ENCODE peak calls at places on chromosomes 12 and 14, in eight cellular contexts. One of them, this sample, is unnamed.
A peak's percentile ranks its signal among the peaks of the same experiment; 100 is the strongest.

GRCh38 chr12:65860584-65860983 is 36.3 kb downstream of the HMGA2 start:
- DNase-seq in astrocyte of the spinal cord: no peak
- DNase-seq in EL: no peak
- DNase-seq in A673: peak; percentile 38
- DNase-seq in GM04504: no peak
- DNase-seq in fibroblast of pulmonary artery: no peak
- DNase-seq in stimulated activated CD8-positive, alpha-beta memory T cell treated with anti-CD3 and anti-CD28 coated beads, Interleukin-2, amount 100 ng/mL, for 1 hour: no peak
- DNase-seq in Panc1: no peak
- DNase-seq in this sample: no peak

GRCh38 chr12:47527816-47528215 is 178.0 kb downstream of the RPAP3 start:
- DNase-seq in astrocyte of the spinal cord: no peak
- DNase-seq in stimulated activated CD8-positive, alpha-beta memory T cell treated with anti-CD3 and anti-CD28 coated beads, Interleukin-2, amount 100 ng/mL, for 1 hour: no peak
- DNase-seq in A673: peak; percentile 12
- DNase-seq in Panc1: no peak
- DNase-seq in fibroblast of pulmonary artery: peak; percentile 26
- DNase-seq in GM04504: peak; percentile 35
- DNase-seq in EL: peak; percentile 36
- DNase-seq in this sample: no peak

GRCh38 chr14:56224691-56225681 is 106.8 kb downstream of the PELI2 start:
- DNase-seq in Panc1: no peak
- DNase-seq in fibroblast of pulmonary artery: no peak
- DNase-seq in A673: peak; percentile 28
- DNase-seq in astrocyte of the spinal cord: no peak
- DNase-seq in stimulated activated CD8-positive, alpha-beta memory T cell treated with anti-CD3 and anti-CD28 coated beads, Interleukin-2, amount 100 ng/mL, for 1 hour: no peak
- DNase-seq in EL: no peak
- DNase-seq in GM04504: no peak
- DNase-seq in this sample: no peak

GRCh38 chr12:121287267-121287954 is 9.1 kb downstream of the CAMKK2 start:
- DNase-seq in GM04504: peak; percentile 45
- DNase-seq in EL: peak; percentile 39
- DNase-seq in astrocyte of the spinal cord: peak; percentile 15
- DNase-seq in A673: no peak
- DNase-seq in fibroblast of pulmonary artery: peak; percentile 34
- DNase-seq in Panc1: no peak
- DNase-seq in stimulated activated CD8-positive, alpha-beta memory T cell treated with anti-CD3 and anti-CD28 coated beads, Interleukin-2, amount 100 ng/mL, for 1 hour: no peak
- DNase-seq in this sample: peak; percentile 77

GRCh38 chr14:51738754-51739153 is 87.0 kb downstream of the FRMD6 start:
- DNase-seq in Panc1: no peak
- DNase-seq in A673: no peak
- DNase-seq in EL: no peak
- DNase-seq in astrocyte of the spinal cord: no peak
- DNase-seq in fibroblast of pulmonary artery: no peak
- DNase-seq in stimulated activated CD8-positive, alpha-beta memory T cell treated with anti-CD3 and anti-CD28 coated beads, Interleukin-2, amount 100 ng/mL, for 1 hour: no peak
- DNase-seq in GM04504: no peak
- DNase-seq in this sample: no peak

GRCh38 chr14:29462271-29462670 is 465.4 kb downstream of the PRKD1 start:
- DNase-seq in astrocyte of the spinal cord: no peak
- DNase-seq in fibroblast of pulmonary artery: no peak
- DNase-seq in Panc1: no peak
- DNase-seq in stimulated activated CD8-positive, alpha-beta memory T cell treated with anti-CD3 and anti-CD28 coated beads, Interleukin-2, amount 100 ng/mL, for 1 hour: no peak
- DNase-seq in EL: no peak
- DNase-seq in GM04504: no peak
- DNase-seq in A673: peak; percentile 19
- DNase-seq in this sample: no peak

GRCh38 chr12:56266634-56267442 is at the start of gene COQ10A:
- DNase-seq in EL: peak; percentile 87
- DNase-seq in astrocyte of the spinal cord: peak; percentile 84
- DNase-seq in GM04504: peak; percentile 72
- DNase-seq in fibroblast of pulmonary artery: peak; percentile 84
- DNase-seq in stimulated activated CD8-positive, alpha-beta memory T cell treated with anti-CD3 and anti-CD28 coated beads, Interleukin-2, amount 100 ng/mL, for 1 hour: peak; percentile 74
- DNase-seq in A673: peak; percentile 92
- DNase-seq in Panc1: peak; percentile 65
- DNase-seq in this sample: peak; percentile 84

GRCh38 chr14:32808574-32809098 is 130.0 kb upstream of the NPAS3 start:
- DNase-seq in GM04504: no peak
- DNase-seq in EL: no peak
- DNase-seq in astrocyte of the spinal cord: peak; percentile 76
- DNase-seq in fibroblast of pulmonary artery: peak; percentile 59
- DNase-seq in A673: peak; percentile 55
- DNase-seq in stimulated activated CD8-positive, alpha-beta memory T cell treated with anti-CD3 and anti-CD28 coated beads, Interleukin-2, amount 100 ng/mL, for 1 hour: no peak
- DNase-seq in Panc1: no peak
- DNase-seq in this sample: peak; percentile 69

GRCh38 chr14:30983858-30984257 is 41.6 kb upstream of the AP4S1 start:
- DNase-seq in EL: no peak
- DNase-seq in GM04504: no peak
- DNase-seq in astrocyte of the spinal cord: no peak
- DNase-seq in A673: no peak
- DNase-seq in Panc1: no peak
- DNase-seq in stimulated activated CD8-positive, alpha-beta memory T cell treated with anti-CD3 and anti-CD28 coated beads, Interleukin-2, amount 100 ng/mL, for 1 hour: no peak
- DNase-seq in fibroblast of pulmonary artery: no peak
- DNase-seq in this sample: no peak

GRCh38 chr12:29534935-29535334 is 37.4 kb upstream of the OVCH1 start:
- DNase-seq in Panc1: no peak
- DNase-seq in fibroblast of pulmonary artery: peak; percentile 65
- DNase-seq in astrocyte of the spinal cord: no peak
- DNase-seq in GM04504: no peak
- DNase-seq in stimulated activated CD8-positive, alpha-beta memory T cell treated with anti-CD3 and anti-CD28 coated beads, Interleukin-2, amount 100 ng/mL, for 1 hour: no peak
- DNase-seq in A673: no peak
- DNase-seq in EL: no peak
- DNase-seq in this sample: no peak

GRCh38 chr14:106733771-106734170 is 1207.4 kb downstream of the TMEM121 start:
- DNase-seq in stimulated activated CD8-positive, alpha-beta memory T cell treated with anti-CD3 and anti-CD28 coated beads, Interleukin-2, amount 100 ng/mL, for 1 hour: no peak
- DNase-seq in fibroblast of pulmonary artery: no peak
- DNase-seq in Panc1: no peak
- DNase-seq in A673: no peak
- DNase-seq in GM04504: no peak
- DNase-seq in astrocyte of the spinal cord: no peak
- DNase-seq in EL: no peak
- DNase-seq in this sample: no peak

GRCh38 chr14:20657216-20658211 is 16.0 kb upstream of the OR6S1 start:
- DNase-seq in EL: peak; percentile 38
- DNase-seq in A673: peak; percentile 39
- DNase-seq in stimulated activated CD8-positive, alpha-beta memory T cell treated with anti-CD3 and anti-CD28 coated beads, Interleukin-2, amount 100 ng/mL, for 1 hour: no peak
- DNase-seq in GM04504: no peak
- DNase-seq in Panc1: peak; percentile 80
- DNase-seq in fibroblast of pulmonary artery: no peak
- DNase-seq in astrocyte of the spinal cord: no peak
- DNase-seq in this sample: no peak

GRCh38 chr12:130768120-130768519 is 52.0 kb upstream of the RIMBP2 start:
- DNase-seq in astrocyte of the spinal cord: no peak
- DNase-seq in GM04504: no peak
- DNase-seq in A673: no peak
- DNase-seq in EL: no peak
- DNase-seq in stimulated activated CD8-positive, alpha-beta memory T cell treated with anti-CD3 and anti-CD28 coated beads, Interleukin-2, amount 100 ng/mL, for 1 hour: no peak
- DNase-seq in Panc1: no peak
- DNase-seq in fibroblast of pulmonary artery: no peak
- DNase-seq in this sample: no peak

GRCh38 chr12:81759215-81759991 is at the start of gene PPFIA2:
- DNase-seq in astrocyte of the spinal cord: peak; percentile 54
- DNase-seq in Panc1: no peak
- DNase-seq in A673: peak; percentile 55
- DNase-seq in fibroblast of pulmonary artery: peak; percentile 32
- DNase-seq in stimulated activated CD8-positive, alpha-beta memory T cell treated with anti-CD3 and anti-CD28 coated beads, Interleukin-2, amount 100 ng/mL, for 1 hour: no peak
- DNase-seq in EL: no peak
- DNase-seq in GM04504: no peak
- DNase-seq in this sample: peak; percentile 71

GRCh38 chr12:102916252-102917025 is 605 bp downstream of the PAH start:
- DNase-seq in EL: no peak
- DNase-seq in stimulated activated CD8-positive, alpha-beta memory T cell treated with anti-CD3 and anti-CD28 coated beads, Interleukin-2, amount 100 ng/mL, for 1 hour: no peak
- DNase-seq in fibroblast of pulmonary artery: no peak
- DNase-seq in GM04504: no peak
- DNase-seq in Panc1: no peak
- DNase-seq in A673: no peak
- DNase-seq in astrocyte of the spinal cord: no peak
- DNase-seq in this sample: no peak

GRCh38 chr12:122001379-122002209 is 20.1 kb upstream of the BCL7A start:
- DNase-seq in astrocyte of the spinal cord: no peak
- DNase-seq in EL: no peak
- DNase-seq in Panc1: no peak
- DNase-seq in GM04504: no peak
- DNase-seq in fibroblast of pulmonary artery: no peak
- DNase-seq in stimulated activated CD8-positive, alpha-beta memory T cell treated with anti-CD3 and anti-CD28 coated beads, Interleukin-2, amount 100 ng/mL, for 1 hour: no peak
- DNase-seq in A673: no peak
- DNase-seq in this sample: no peak

GRCh38 chr12:100706029-100706428 is 88.5 kb upstream of the ANO4 start:
- DNase-seq in astrocyte of the spinal cord: peak; percentile 78
- DNase-seq in GM04504: peak; percentile 64
- DNase-seq in Panc1: no peak
- DNase-seq in A673: no peak
- DNase-seq in stimulated activated CD8-positive, alpha-beta memory T cell treated with anti-CD3 and anti-CD28 coated beads, Interleukin-2, amount 100 ng/mL, for 1 hour: no peak
- DNase-seq in fibroblast of pulmonary artery: peak; percentile 65
- DNase-seq in EL: peak; percentile 85
- DNase-seq in this sample: peak; percentile 86

GRCh38 chr14:31787377-31787776 is 226.2 kb downstream of the NUBPL start:
- DNase-seq in GM04504: no peak
- DNase-seq in EL: peak; percentile 5
- DNase-seq in stimulated activated CD8-positive, alpha-beta memory T cell treated with anti-CD3 and anti-CD28 coated beads, Interleukin-2, amount 100 ng/mL, for 1 hour: no peak
- DNase-seq in Panc1: no peak
- DNase-seq in A673: peak; percentile 44
- DNase-seq in astrocyte of the spinal cord: no peak
- DNase-seq in fibroblast of pulmonary artery: peak; percentile 13
- DNase-seq in this sample: no peak

GRCh38 chr12:88868062-88868461 is 287.8 kb upstream of the KITLG start:
- DNase-seq in fibroblast of pulmonary artery: peak; percentile 33
- DNase-seq in astrocyte of the spinal cord: no peak
- DNase-seq in GM04504: no peak
- DNase-seq in stimulated activated CD8-positive, alpha-beta memory T cell treated with anti-CD3 and anti-CD28 coated beads, Interleukin-2, amount 100 ng/mL, for 1 hour: no peak
- DNase-seq in EL: no peak
- DNase-seq in A673: no peak
- DNase-seq in Panc1: no peak
- DNase-seq in this sample: peak; percentile 65

GRCh38 chr12:31118347-31118830 is 44.7 kb downstream of the DDX11 start:
- DNase-seq in Panc1: no peak
- DNase-seq in EL: no peak
- DNase-seq in astrocyte of the spinal cord: no peak
- DNase-seq in GM04504: no peak
- DNase-seq in A673: peak; percentile 63
- DNase-seq in fibroblast of pulmonary artery: no peak
- DNase-seq in stimulated activated CD8-positive, alpha-beta memory T cell treated with anti-CD3 and anti-CD28 coated beads, Interleukin-2, amount 100 ng/mL, for 1 hour: no peak
- DNase-seq in this sample: no peak

GRCh38 chr12:2395352-2395977 is 342.7 kb downstream of the CACNA1C start:
- DNase-seq in GM04504: no peak
- DNase-seq in fibroblast of pulmonary artery: peak; percentile 50
- DNase-seq in Panc1: peak; percentile 7
- DNase-seq in EL: peak; percentile 42
- DNase-seq in astrocyte of the spinal cord: peak; percentile 32
- DNase-seq in A673: peak; percentile 70
- DNase-seq in stimulated activated CD8-positive, alpha-beta memory T cell treated with anti-CD3 and anti-CD28 coated beads, Interleukin-2, amount 100 ng/mL, for 1 hour: no peak
- DNase-seq in this sample: peak; percentile 19

GRCh38 chr12:12563529-12563928 is 866 bp upstream of the DUSP16 start:
- DNase-seq in A673: peak; percentile 17
- DNase-seq in GM04504: no peak
- DNase-seq in EL: peak; percentile 30
- DNase-seq in stimulated activated CD8-positive, alpha-beta memory T cell treated with anti-CD3 and anti-CD28 coated beads, Interleukin-2, amount 100 ng/mL, for 1 hour: no peak
- DNase-seq in astrocyte of the spinal cord: peak; percentile 14
- DNase-seq in fibroblast of pulmonary artery: peak; percentile 24
- DNase-seq in Panc1: no peak
- DNase-seq in this sample: no peak

GRCh38 chr12:75834591-75834990 is 197.0 kb downstream of the PHLDA1 start:
- DNase-seq in A673: no peak
- DNase-seq in EL: no peak
- DNase-seq in Panc1: no peak
- DNase-seq in fibroblast of pulmonary artery: no peak
- DNase-seq in stimulated activated CD8-positive, alpha-beta memory T cell treated with anti-CD3 and anti-CD28 coated beads, Interleukin-2, amount 100 ng/mL, for 1 hour: no peak
- DNase-seq in GM04504: no peak
- DNase-seq in astrocyte of the spinal cord: no peak
- DNase-seq in this sample: no peak

GRCh38 chr14:64060648-64061096 is 207.9 kb downstream of the SYNE2 start:
- DNase-seq in astrocyte of the spinal cord: no peak
- DNase-seq in EL: peak; percentile 40
- DNase-seq in Panc1: peak; percentile 20
- DNase-seq in GM04504: no peak
- DNase-seq in stimulated activated CD8-positive, alpha-beta memory T cell treated with anti-CD3 and anti-CD28 coated beads, Interleukin-2, amount 100 ng/mL, for 1 hour: no peak
- DNase-seq in fibroblast of pulmonary artery: peak; percentile 30
- DNase-seq in A673: peak; percentile 9
- DNase-seq in this sample: no peak

GRCh38 chr12:63918788-63919300 is 74.3 kb downstream of the SRGAP1 start:
- DNase-seq in A673: peak; percentile 48
- DNase-seq in fibroblast of pulmonary artery: peak; percentile 88
- DNase-seq in EL: peak; percentile 96
- DNase-seq in GM04504: no peak
- DNase-seq in stimulated activated CD8-positive, alpha-beta memory T cell treated with anti-CD3 and anti-CD28 coated beads, Interleukin-2, amount 100 ng/mL, for 1 hour: no peak
- DNase-seq in Panc1: peak; percentile 77
- DNase-seq in astrocyte of the spinal cord: peak; percentile 91
- DNase-seq in this sample: peak; percentile 96

GRCh38 chr12:124508323-124509096 is 58.9 kb downstream of the NCOR2 start:
- DNase-seq in stimulated activated CD8-positive, alpha-beta memory T cell treated with anti-CD3 and anti-CD28 coated beads, Interleukin-2, amount 100 ng/mL, for 1 hour: no peak
- DNase-seq in astrocyte of the spinal cord: no peak
- DNase-seq in A673: no peak
- DNase-seq in fibroblast of pulmonary artery: no peak
- DNase-seq in EL: peak; percentile 55
- DNase-seq in GM04504: no peak
- DNase-seq in Panc1: no peak
- DNase-seq in this sample: peak; percentile 62

GRCh38 chr14:41476526-41476925 is 130.2 kb upstream of the LRFN5 start:
- DNase-seq in astrocyte of the spinal cord: peak; percentile 37
- DNase-seq in EL: no peak
- DNase-seq in A673: no peak
- DNase-seq in Panc1: no peak
- DNase-seq in stimulated activated CD8-positive, alpha-beta memory T cell treated with anti-CD3 and anti-CD28 coated beads, Interleukin-2, amount 100 ng/mL, for 1 hour: no peak
- DNase-seq in fibroblast of pulmonary artery: peak; percentile 20
- DNase-seq in GM04504: no peak
- DNase-seq in this sample: no peak

GRCh38 chr12:27861428-27862167 is 81.6 kb upstream of the MANSC4 start:
- DNase-seq in Panc1: no peak
- DNase-seq in A673: no peak
- DNase-seq in EL: no peak
- DNase-seq in GM04504: no peak
- DNase-seq in astrocyte of the spinal cord: no peak
- DNase-seq in stimulated activated CD8-positive, alpha-beta memory T cell treated with anti-CD3 and anti-CD28 coated beads, Interleukin-2, amount 100 ng/mL, for 1 hour: no peak
- DNase-seq in fibroblast of pulmonary artery: peak; percentile 58
- DNase-seq in this sample: no peak

GRCh38 chr12:15629761-15630160 is 159.4 kb downstream of the EPS8 start:
- DNase-seq in GM04504: peak; percentile 56
- DNase-seq in fibroblast of pulmonary artery: peak; percentile 69
- DNase-seq in EL: peak; percentile 69
- DNase-seq in stimulated activated CD8-positive, alpha-beta memory T cell treated with anti-CD3 and anti-CD28 coated beads, Interleukin-2, amount 100 ng/mL, for 1 hour: no peak
- DNase-seq in astrocyte of the spinal cord: peak; percentile 70
- DNase-seq in A673: no peak
- DNase-seq in Panc1: no peak
- DNase-seq in this sample: peak; percentile 59

GRCh38 chr12:49014547-49014946 is 4.0 kb downstream of the PRKAG1 start:
- DNase-seq in Panc1: no peak
- DNase-seq in EL: peak; percentile 37
- DNase-seq in A673: no peak
- DNase-seq in stimulated activated CD8-positive, alpha-beta memory T cell treated with anti-CD3 and anti-CD28 coated beads, Interleukin-2, amount 100 ng/mL, for 1 hour: no peak
- DNase-seq in fibroblast of pulmonary artery: peak; percentile 61
- DNase-seq in GM04504: no peak
- DNase-seq in astrocyte of the spinal cord: peak; percentile 9
- DNase-seq in this sample: peak; percentile 49

This sample was measured in fibroblast of lung.